ENCODE peak calls at places on chromosomes 12 and 14, in eight cellular contexts. Q is adrenal gland, O is mammary epithelial cell, M is cardiac muscle cell, T is lower lobe of right lung, W is A673, S is H1, Z is tibial artery. N is an unnamed sample. For H3K4me1, the result is how much of the 10 kb centered on the place peaks cover.

GRCh38 chr14:104030958-104031357 is 54.5 kb upstream of the ASPG start:
- DNase-seq in Q (no peak), O (no peak), M (no peak), T (no peak), W (no peak), S (no peak), Z (no peak), N (no peak)

GRCh38 chr12:18145924-18146323 is 55.9 kb upstream of the RERGL start:
- DNase-seq in Q (no peak), O (no peak), M (peak), T (no peak), W (peak), S (no peak), Z (no peak), N (no peak)

GRCh38 chr12:14065094-14065493 is 83.7 kb upstream of the GRIN2B start:
- DNase-seq in Q (no peak), O (no peak), M (no peak), T (no peak), W (no peak), S (no peak), Z (no peak), N (no peak)

GRCh38 chr14:52960627-52961026 is 9.8 kb upstream of the FERMT2 start:
- DNase-seq in Q (peak), O (no peak), M (no peak), T (no peak), W (no peak), S (no peak), Z (no peak), N (no peak)

GRCh38 chr12:109264095-109264942 is 44.8 kb downstream of the FOXN4 start:
- DNase-seq in Q (peak), O (peak), M (peak), T (peak), W (peak), S (peak), Z (no peak), N (peak)

GRCh38 chr12:116039081-116039480 is 238.4 kb downstream of the MED13L start:
- DNase-seq in Q (no peak), O (no peak), M (peak), T (no peak), W (no peak), S (no peak), Z (no peak), N (no peak)

GRCh38 chr12:59070534-59070933 is 150.2 kb upstream of the LRIG3 start:
- DNase-seq in Q (no peak), O (no peak), M (no peak), T (no peak), W (no peak), S (no peak), Z (no peak), N (no peak)

GRCh38 chr14:97994020-97994531 is 1196.9 kb downstream of the VRK1 start:
- DNase-seq in Q (no peak), O (no peak), M (no peak), T (no peak), W (no peak), S (no peak), Z (no peak), N (no peak)

GRCh38 chr12:65232490-65233077 is 45.9 kb upstream of the MSRB3 start:
- DNase-seq in Q (no peak), O (peak), M (peak), T (no peak), W (peak), S (no peak), Z (no peak), N (no peak)

GRCh38 chr12:70448371-70448770 is 82.3 kb downstream of the KCNMB4 start:
- DNase-seq in Q (no peak), O (no peak), M (peak), T (no peak), W (no peak), S (no peak), Z (no peak), N (no peak)

GRCh38 chr12:88958961-88959360 is 378.7 kb upstream of the KITLG start:
- DNase-seq in Q (no peak), O (no peak), M (no peak), T (no peak), W (no peak), S (no peak), Z (no peak), N (no peak)

GRCh38 chr12:57515468-57515933 is 4.8 kb downstream of the DDIT3 start:
- DNase-seq in Q (no peak), O (no peak), M (peak), T (no peak), W (no peak), S (no peak), Z (no peak), N (no peak)

GRCh38 chr12:574475-575128 is 88.6 kb downstream of the NINJ2 start:
- DNase-seq in Q (no peak), O (peak), M (no peak), T (no peak), W (no peak), S (no peak), Z (peak), N (no peak)

GRCh38 chr12:85468356-85469157 is 188.5 kb downstream of the ALX1 start:
- DNase-seq in Q (peak), O (peak), M (peak), T (peak), W (peak), S (no peak), Z (peak), N (no peak)
- H3K27ac ChIP-seq in Q (no peak), O (peak), M (no peak), T (peak), W (peak), S (no peak), Z (no peak), N (no peak)

GRCh38 chr12:3718100-3718499 is 34.8 kb downstream of the CRACR2A start:
- DNase-seq in Q (no peak), O (no peak), M (no peak), T (peak), W (no peak), S (no peak), Z (no peak), N (no peak)

GRCh38 chr12:3715999-3716398 is 36.9 kb downstream of the CRACR2A start:
- DNase-seq in Q (no peak), O (no peak), M (no peak), T (no peak), W (no peak), S (no peak), Z (no peak), N (no peak)

GRCh38 chr12:3717283-3717974 is 35.5 kb downstream of the CRACR2A start:
- DNase-seq in Q (no peak), O (no peak), M (no peak), T (no peak), W (no peak), S (no peak), Z (no peak), N (no peak)

GRCh38 chr12:3713483-3713882 is 39.4 kb downstream of the CRACR2A start:
- DNase-seq in Q (no peak), O (no peak), M (no peak), T (no peak), W (no peak), S (no peak), Z (no peak), N (no peak)

GRCh38 chr12:3712209-3712992 is 40.5 kb downstream of the CRACR2A start:
- DNase-seq in Q (no peak), O (no peak), M (no peak), T (no peak), W (peak), S (no peak), Z (no peak), N (no peak)
- H3K4me1 ChIP-seq in Q (under half), O (under half), M (under half), T (under half), W (under half), S (under half), Z (under half), N (under half)

DNA sequence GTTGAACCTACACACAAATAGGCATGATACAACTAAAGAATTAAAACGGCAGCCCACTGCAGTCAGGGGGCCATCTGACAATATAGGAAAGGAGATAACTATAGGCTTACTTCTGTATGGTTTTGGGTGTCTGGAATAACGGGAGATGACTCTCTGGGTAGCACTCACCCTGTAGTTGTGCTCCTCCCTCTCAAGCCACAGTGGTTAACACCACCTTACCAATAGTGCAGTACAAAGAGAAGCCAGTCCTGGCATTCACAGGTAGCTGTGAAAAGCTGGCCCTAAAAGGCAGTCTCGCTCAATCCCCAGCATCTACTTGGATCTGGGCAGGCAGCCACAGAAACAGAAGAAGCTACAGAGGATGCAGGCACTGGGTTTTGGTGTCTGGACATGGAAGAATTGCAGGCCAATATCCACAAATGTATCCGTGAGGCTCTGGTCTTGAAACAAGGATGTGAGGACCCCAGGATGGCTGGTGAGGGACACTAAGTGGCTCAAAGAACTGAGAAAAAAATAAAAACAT is 93.0 kb downstream of the DPF3 start:
- DNase-seq in Q (no peak), O (no peak), M (no peak), T (no peak), W (no peak), S (no peak), Z (no peak), N (no peak)
- H3K27ac ChIP-seq in Q (no peak), O (peak), M (no peak), T (no peak), W (no peak), S (no peak), Z (no peak), N (peak)

DNA sequence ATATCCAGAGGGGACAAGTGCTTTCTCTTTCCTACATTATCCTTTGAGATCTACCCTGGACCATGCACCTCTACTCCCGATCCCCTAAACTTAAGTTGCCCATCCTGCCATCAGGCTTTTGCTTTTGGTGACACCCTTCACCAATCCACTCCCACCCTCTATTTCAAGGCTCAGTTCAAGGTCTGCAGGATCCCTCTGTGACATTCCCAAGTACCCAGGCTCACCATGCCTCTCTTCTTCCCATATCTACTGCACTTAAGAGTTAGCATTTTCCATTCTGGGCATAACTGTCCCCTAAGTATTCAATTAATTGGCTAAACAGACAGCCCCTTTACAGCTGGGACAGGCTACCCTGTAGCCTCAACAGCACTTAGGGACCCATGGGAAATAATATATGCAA is 3.1 kb downstream of the NFYB start:
- DNase-seq in Q (no peak), O (no peak), M (no peak), T (no peak), W (no peak), S (no peak), Z (no peak), N (no peak)
- H3K4me1 ChIP-seq in Q (half or more), O (under half), M (half or more), T (half or more), W (under half), S (under half), Z (under half), N (under half)

GRCh38 chr12:53252349-53252916 is 15.7 kb upstream of the ESPL1 start:
- DNase-seq in Q (no peak), O (peak), M (peak), T (peak), W (no peak), S (no peak), Z (peak), N (no peak)
- H3K27ac ChIP-seq in Q (no peak), O (peak), M (peak), T (peak), W (peak), S (peak), Z (peak), N (peak)

GRCh38 chr14:77025744-77026165 is 2.8 kb downstream of the IRF2BPL start:
- DNase-seq in Q (peak), O (peak), M (no peak), T (no peak), W (peak), S (no peak), Z (no peak), N (no peak)
- H3K4me1 ChIP-seq in Q (half or more), O (under half), M (under half), T (half or more), W (under half), S (under half), Z (under half), N (under half)

GRCh38 chr14:83873626-83874025 is 1656.3 kb upstream of the FLRT2 start:
- DNase-seq in Q (no peak), O (no peak), M (no peak), T (no peak), W (no peak), S (no peak), Z (no peak), N (no peak)
- H3K27ac ChIP-seq in Q (no peak), O (no peak), M (no peak), T (no peak), W (no peak), S (no peak), Z (no peak), N (no peak)

DNA sequence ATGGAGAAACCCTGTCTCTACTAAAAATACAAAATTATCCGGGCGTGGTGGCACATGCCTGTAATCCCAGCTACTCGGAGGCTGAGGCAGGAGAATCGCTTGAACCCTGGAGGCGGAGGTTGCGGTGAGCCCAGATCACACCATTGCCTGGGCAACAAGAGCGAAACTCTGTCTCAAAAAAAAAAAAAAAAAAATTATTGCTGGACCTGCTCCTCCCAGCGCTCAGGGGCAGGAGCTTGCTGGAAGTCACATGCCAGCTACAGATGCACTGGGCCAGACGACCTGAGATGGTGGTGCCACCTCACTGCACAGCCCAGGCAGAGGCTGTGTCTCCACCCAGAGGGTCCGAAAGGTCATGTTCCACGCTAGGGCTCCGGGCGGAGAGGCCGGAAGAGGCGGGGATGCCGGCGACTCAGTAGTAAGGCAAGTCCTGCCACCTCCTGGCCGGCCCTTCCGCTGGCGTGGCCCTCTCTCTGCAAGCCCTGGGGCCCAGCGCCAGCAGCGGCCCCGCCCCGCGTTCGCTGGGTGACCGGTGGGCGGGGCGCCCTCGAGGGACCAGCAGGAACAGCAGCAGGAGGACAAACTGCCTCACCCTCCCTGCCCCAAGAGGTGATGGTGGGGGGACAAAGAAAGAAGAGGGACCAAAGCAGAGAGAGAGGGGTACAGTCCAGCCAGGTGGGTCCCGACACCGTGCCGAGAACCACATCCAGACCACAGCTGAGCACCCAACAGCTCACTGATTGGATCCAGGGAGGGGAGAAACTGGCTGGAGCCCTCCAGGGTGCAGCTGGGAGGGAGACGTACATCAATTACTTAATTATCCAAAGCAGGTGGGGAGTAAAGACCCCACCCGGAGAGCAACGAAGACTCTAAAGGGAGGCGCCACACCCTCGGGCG is 3.6 kb upstream of the RHOF start:
- DNase-seq in Q (peak), O (peak), M (peak), T (peak), W (no peak), S (peak), Z (peak), N (peak)
- H3K4me1 ChIP-seq in Q (half or more), O (half or more), M (under half), T (half or more), W (under half), S (under half), Z (under half), N (half or more)

N was measured in right atrium auricular region.